ENCODE peak calls at places on chromosome 5, in seven cellular contexts. One of them, this sample, is unnamed.

GRCh38 chr5:23884405-23884804 is 377.0 kb downstream of the PRDM9 start:
- DNase-seq in H1: no peak
- DNase-seq in GM12878: no peak
- DNase-seq in SK-N-SH: no peak
- DNase-seq in HCT116: no peak
- DNase-seq in K562: no peak
- DNase-seq in HepG2: no peak
- DNase-seq in this sample: no peak

GRCh38 chr5:17120209-17120608 is 97.2 kb upstream of the BASP1 start:
- DNase-seq in H1: no peak
- DNase-seq in HepG2: no peak
- DNase-seq in HCT116: no peak
- DNase-seq in K562: no peak
- DNase-seq in GM12878: no peak
- DNase-seq in SK-N-SH: no peak
- DNase-seq in this sample: no peak

GRCh38 chr5:96280946-96281393 is 152.1 kb downstream of the PCSK1 start:
- DNase-seq in HepG2: no peak
- DNase-seq in H1: no peak
- DNase-seq in HCT116: no peak
- DNase-seq in SK-N-SH: peak; percentile 58
- DNase-seq in K562: no peak
- DNase-seq in GM12878: no peak
- DNase-seq in this sample: no peak

GRCh38 chr5:23627976-23628375 is 120.6 kb downstream of the PRDM9 start:
- DNase-seq in H1: no peak
- DNase-seq in SK-N-SH: no peak
- DNase-seq in K562: no peak
- DNase-seq in GM12878: no peak
- DNase-seq in HepG2: no peak
- DNase-seq in HCT116: no peak
- DNase-seq in this sample: no peak

GRCh38 chr5:14035859-14036440 is 91.5 kb upstream of the DNAH5 start:
- DNase-seq in GM12878: no peak
- DNase-seq in H1: no peak
- DNase-seq in HCT116: peak; percentile 92
- DNase-seq in HepG2: peak; percentile 73
- DNase-seq in SK-N-SH: no peak
- DNase-seq in K562: no peak
- DNase-seq in this sample: peak; percentile 52

GRCh38 chr5:172713809-172714490 is 57.0 kb downstream of the DUSP1 start:
- DNase-seq in GM12878: no peak
- DNase-seq in SK-N-SH: no peak
- DNase-seq in HepG2: no peak
- DNase-seq in K562: no peak
- DNase-seq in HCT116: no peak
- DNase-seq in H1: no peak
- DNase-seq in this sample: no peak

GRCh38 chr5:176773408-176774035 is 36.8 kb upstream of the UNC5A start:
- DNase-seq in SK-N-SH: no peak
- DNase-seq in HepG2: no peak
- DNase-seq in HCT116: no peak
- DNase-seq in GM12878: no peak
- DNase-seq in H1: peak; percentile 35
- DNase-seq in K562: no peak
- DNase-seq in this sample: no peak

GRCh38 chr5:161546463-161547301 is at the start of gene GABRB2:
- DNase-seq in K562: peak; percentile 16
- DNase-seq in HepG2: peak; percentile 16
- DNase-seq in H1: peak; percentile 65
- DNase-seq in SK-N-SH: peak; percentile 65
- DNase-seq in HCT116: no peak
- DNase-seq in GM12878: peak; percentile 24
- DNase-seq in this sample: peak; percentile 22

GRCh38 chr5:98050583-98050982 is 722.9 kb upstream of the RGMB start:
- DNase-seq in SK-N-SH: no peak
- DNase-seq in HCT116: no peak
- DNase-seq in GM12878: no peak
- DNase-seq in H1: no peak
- DNase-seq in K562: no peak
- DNase-seq in HepG2: no peak
- DNase-seq in this sample: no peak

GRCh38 chr5:176860381-176860780 is 38.8 kb downstream of the HK3 start:
- DNase-seq in HCT116: no peak
- DNase-seq in HepG2: no peak
- DNase-seq in GM12878: no peak
- DNase-seq in H1: no peak
- DNase-seq in SK-N-SH: no peak
- DNase-seq in K562: no peak
- DNase-seq in this sample: no peak

GRCh38 chr5:133441166-133441815 is 171.1 kb downstream of the FSTL4 start:
- DNase-seq in H1: no peak
- DNase-seq in HepG2: no peak
- DNase-seq in SK-N-SH: no peak
- DNase-seq in GM12878: no peak
- DNase-seq in HCT116: no peak
- DNase-seq in K562: no peak
- DNase-seq in this sample: no peak

DNA sequence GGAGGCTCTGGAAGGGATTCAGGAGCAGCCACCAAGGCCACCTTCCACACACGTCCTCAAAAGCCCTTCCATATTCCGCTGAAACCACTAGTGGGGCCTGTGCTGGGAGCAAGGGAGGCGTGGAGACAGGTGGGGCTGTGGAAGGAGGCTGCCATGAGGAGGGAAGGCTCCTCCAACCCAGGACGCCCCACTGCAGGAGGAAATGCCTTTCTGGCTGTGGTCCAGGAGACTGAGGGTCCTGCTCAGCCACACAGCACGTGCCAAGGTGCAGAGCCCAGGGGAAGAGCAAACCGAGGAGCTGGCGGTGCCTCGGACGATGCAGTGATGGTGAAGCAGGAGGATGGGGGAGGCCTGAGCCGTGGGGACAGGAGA is 49.5 kb downstream of the ADAMTS2 start:
- DNase-seq in K562: no peak
- DNase-seq in GM12878: no peak
- DNase-seq in H1: no peak
- DNase-seq in HCT116: no peak
- DNase-seq in SK-N-SH: no peak
- DNase-seq in HepG2: no peak
- DNase-seq in this sample: no peak
- TF ChIP-seq JUND in K562: no peak
- TF ChIP-seq JUND in GM12878: no peak
- TF ChIP-seq JUND in H1: no peak
- TF ChIP-seq JUND in HCT116: no peak
- TF ChIP-seq JUND in SK-N-SH: no peak
- TF ChIP-seq JUND in HepG2: no peak
- TF ChIP-seq JUND in this sample: no peak

GRCh38 chr5:145855842-145856267 is 17.0 kb downstream of the GRXCR2 start:
- DNase-seq in H1: no peak
- DNase-seq in GM12878: no peak
- DNase-seq in SK-N-SH: no peak
- DNase-seq in K562: no peak
- DNase-seq in HepG2: peak; percentile 65
- DNase-seq in HCT116: no peak
- DNase-seq in this sample: no peak

GRCh38 chr5:145858929-145859328 is 13.9 kb downstream of the GRXCR2 start:
- DNase-seq in SK-N-SH: no peak
- DNase-seq in HepG2: no peak
- DNase-seq in HCT116: no peak
- DNase-seq in GM12878: no peak
- DNase-seq in H1: no peak
- DNase-seq in K562: peak; percentile 39
- DNase-seq in this sample: no peak

GRCh38 chr5:145853952-145854351 is 18.8 kb upstream of the PRELID2 start:
- DNase-seq in H1: no peak
- DNase-seq in K562: no peak
- DNase-seq in GM12878: no peak
- DNase-seq in SK-N-SH: no peak
- DNase-seq in HCT116: no peak
- DNase-seq in HepG2: no peak
- DNase-seq in this sample: no peak

GRCh38 chr5:145854651-145855258 is 18.1 kb downstream of the GRXCR2 start:
- DNase-seq in HCT116: peak; percentile 77
- DNase-seq in HepG2: peak; percentile 23
- DNase-seq in H1: no peak
- DNase-seq in K562: peak; percentile 96
- DNase-seq in SK-N-SH: no peak
- DNase-seq in GM12878: no peak
- DNase-seq in this sample: peak; percentile 59

GRCh38 chr5:145856285-145856818 is 16.5 kb downstream of the GRXCR2 start:
- DNase-seq in H1: peak; percentile 81
- DNase-seq in K562: no peak
- DNase-seq in GM12878: no peak
- DNase-seq in HepG2: peak; percentile 30
- DNase-seq in HCT116: no peak
- DNase-seq in SK-N-SH: no peak
- DNase-seq in this sample: no peak
- TF ChIP-seq JUND in H1: no peak
- TF ChIP-seq JUND in K562: no peak
- TF ChIP-seq JUND in GM12878: no peak
- TF ChIP-seq JUND in HepG2: no peak
- TF ChIP-seq JUND in HCT116: no peak
- TF ChIP-seq JUND in SK-N-SH: no peak
- TF ChIP-seq JUND in this sample: no peak

DNA sequence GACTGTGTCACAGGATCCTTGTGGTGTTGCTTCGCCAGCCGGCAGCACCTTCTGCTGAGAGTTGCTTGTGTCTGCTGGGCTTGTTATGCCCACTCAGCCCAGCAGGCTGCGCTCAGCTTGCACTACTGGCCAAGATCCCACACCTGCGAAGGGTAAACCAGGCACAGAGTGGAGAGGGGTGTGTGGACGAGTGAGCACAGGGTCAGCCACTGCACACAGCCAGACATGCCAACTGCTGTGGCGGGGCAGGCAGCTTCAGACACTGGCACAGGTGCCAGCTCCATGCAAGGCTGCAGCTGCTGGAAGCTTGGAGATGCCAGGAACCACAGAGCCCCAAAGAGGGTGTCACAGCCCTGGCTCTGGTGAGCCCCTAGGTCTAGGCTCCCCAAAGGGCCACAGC is 273.6 kb downstream of the CETN3 start:
- DNase-seq in K562: peak; percentile 39
- DNase-seq in GM12878: no peak
- DNase-seq in HepG2: peak; percentile 31
- DNase-seq in HCT116: no peak
- DNase-seq in H1: peak; percentile 79
- DNase-seq in SK-N-SH: no peak
- DNase-seq in this sample: no peak
- TF ChIP-seq JUND in K562: no peak
- TF ChIP-seq JUND in GM12878: no peak
- TF ChIP-seq JUND in HepG2: no peak
- TF ChIP-seq JUND in HCT116: no peak
- TF ChIP-seq JUND in H1: no peak
- TF ChIP-seq JUND in SK-N-SH: no peak
- TF ChIP-seq JUND in this sample: no peak

GRCh38 chr5:64784451-64785025 is 15.8 kb downstream of the CWC27 start:
- DNase-seq in H1: peak; percentile 72
- DNase-seq in K562: peak; percentile 84
- DNase-seq in HCT116: peak; percentile 62
- DNase-seq in SK-N-SH: peak; percentile 22
- DNase-seq in GM12878: peak; percentile 26
- DNase-seq in HepG2: peak; percentile 71
- DNase-seq in this sample: no peak
- TF ChIP-seq JUND in H1: no peak
- TF ChIP-seq JUND in K562: no peak
- TF ChIP-seq JUND in HCT116: no peak
- TF ChIP-seq JUND in SK-N-SH: no peak
- TF ChIP-seq JUND in GM12878: no peak
- TF ChIP-seq JUND in HepG2: no peak
- TF ChIP-seq JUND in this sample: no peak

This sample was measured in T47D.